ENCODE peak calls at places on chromosomes 12 and 14, in four cellular contexts. E is K562, Z is WTC11, L is SK-N-SH. K is an unnamed sample.
A peak's percentile ranks its signal among the peaks of the same experiment; 100 is the strongest.

GRCh38 chr12:49331360-49332222 is 5.4 kb downstream of the C1QL4 start:
- DNase-seq in E (peak; percentile 68), Z (peak; percentile 77), L (peak; percentile 81), K (peak; percentile 68)

GRCh38 chr14:68016243-68016914 is 196.8 kb downstream of the RAD51B start:
- DNase-seq in E (no peak), Z (no peak), L (no peak), K (no peak)

GRCh38 chr12:46452776-46453175 is 80.2 kb upstream of the SLC38A2 start:
- DNase-seq in E (no peak), Z (no peak), L (no peak), K (no peak)

GRCh38 chr12:20514598-20514997 is 146.3 kb downstream of the PDE3A start:
- DNase-seq in E (no peak), Z (no peak), L (no peak), K (no peak)

GRCh38 chr12:110012137-110012536 is 12.9 kb downstream of the ANKRD13A start:
- DNase-seq in E (no peak), Z (no peak), L (no peak), K (no peak)

GRCh38 chr12:51592034-51592705 is 1.1 kb downstream of the SCN8A start:
- DNase-seq in E (no peak), Z (peak; percentile 26), L (peak; percentile 19), K (no peak)

GRCh38 chr12:10190558-10191388 is 11.9 kb downstream of the TMEM52B start:
- DNase-seq in E (peak; percentile 34), Z (peak; percentile 48), L (peak; percentile 60), K (no peak)

GRCh38 chr12:58433969-58434368 is 486.3 kb downstream of the LRIG3 start:
- DNase-seq in E (no peak), Z (no peak), L (no peak), K (no peak)

GRCh38 chr12:59927041-59927440 is 331.2 kb downstream of the SLC16A7 start:
- DNase-seq in E (no peak), Z (no peak), L (no peak), K (no peak)

GRCh38 chr14:63624203-63624602 is 17.5 kb downstream of the WDR89 start:
- DNase-seq in E (no peak), Z (no peak), L (no peak), K (no peak)

GRCh38 chr12:63045020-63045860 is 105.8 kb downstream of the AVPR1A start:
- DNase-seq in E (no peak), Z (no peak), L (no peak), K (no peak)

GRCh38 chr12:52713960-52714886 is 10.9 kb upstream of the KRT77 start:
- DNase-seq in E (peak; percentile 43), Z (peak; percentile 65), L (peak; percentile 67), K (peak; percentile 79)

GRCh38 chr12:6418796-6419195 is 26.0 kb upstream of the CD27 start:
- DNase-seq in E (no peak), Z (no peak), L (no peak), K (no peak)

GRCh38 chr12:67780580-67781084 is 132.1 kb downstream of the DYRK2 start:
- DNase-seq in E (no peak), Z (no peak), L (no peak), K (no peak)

GRCh38 chr14:103699261-103699661 is 16.0 kb downstream of the XRCC3 start:
- DNase-seq in E (no peak), Z (no peak), L (no peak), K (no peak)

GRCh38 chr12:19739195-19739776 is 300.0 kb downstream of the AEBP2 start:
- DNase-seq in E (peak; percentile 7), Z (no peak), L (peak; percentile 44), K (no peak)

GRCh38 chr12:125403145-125403789 is 338.0 kb downstream of the AACS start:
- DNase-seq in E (peak; percentile 56), Z (peak; percentile 71), L (peak; percentile 29), K (peak; percentile 66)

GRCh38 chr14:63840981-63841380 is 11.8 kb upstream of the SYNE2 start:
- DNase-seq in E (no peak), Z (peak; percentile 75), L (no peak), K (no peak)

GRCh38 chr14:44170554-44170953 is 336.5 kb downstream of the FSCB start:
- DNase-seq in E (no peak), Z (no peak), L (no peak), K (no peak)

GRCh38 chr12:98532687-98533304 is 17.4 kb downstream of the TMPO start:
- DNase-seq in E (peak; percentile 48), Z (no peak), L (peak; percentile 29), K (no peak)

GRCh38 chr12:112182499-112182898 is 57.1 kb downstream of the TRAFD1 start:
- DNase-seq in E (no peak), Z (no peak), L (no peak), K (no peak)

GRCh38 chr14:26984318-26985177 is 386.7 kb upstream of the NOVA1 start:
- DNase-seq in E (peak; percentile 15), Z (peak; percentile 70), L (peak; percentile 11), K (peak; percentile 64)

GRCh38 chr12:64124511-64125197 is 97.4 kb downstream of the KICS2 start:
- DNase-seq in E (no peak), Z (no peak), L (no peak), K (no peak)

GRCh38 chr14:88496414-88496813 is 58.4 kb downstream of the PTPN21 start:
- DNase-seq in E (no peak), Z (no peak), L (no peak), K (no peak)

GRCh38 chr14:88502740-88503139 is 52.1 kb downstream of the PTPN21 start:
- DNase-seq in E (no peak), Z (no peak), L (no peak), K (no peak)

GRCh38 chr14:88500611-88501010 is 54.2 kb downstream of the PTPN21 start:
- DNase-seq in E (no peak), Z (no peak), L (no peak), K (no peak)

GRCh38 chr14:88503754-88504406 is 50.9 kb downstream of the PTPN21 start:
- DNase-seq in E (no peak), Z (no peak), L (no peak), K (no peak)

DNA sequence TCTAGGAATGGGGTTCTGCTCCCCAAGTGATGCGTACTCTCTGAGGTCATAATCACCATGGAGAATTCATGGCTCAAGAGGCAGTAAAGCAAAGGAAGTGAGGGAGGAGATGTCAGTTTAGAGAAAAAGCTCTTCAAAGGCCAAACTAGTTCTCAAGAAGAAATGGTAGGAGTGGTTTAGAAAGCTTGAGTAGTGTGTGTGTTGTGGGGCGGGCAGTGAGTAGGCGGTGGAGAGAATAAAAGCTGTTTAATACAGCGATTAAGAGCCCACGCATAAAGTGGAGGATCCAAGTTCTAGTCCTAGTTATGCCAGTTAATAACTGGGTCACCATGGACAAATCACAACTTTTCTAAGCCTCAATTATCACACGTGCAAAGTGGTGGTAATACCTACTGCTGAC is 55.6 kb downstream of the PTPN21 start:
- DNase-seq in E (no peak), Z (no peak), L (no peak), K (no peak)
- TF ChIP-seq TEAD4 in E (no peak), Z (no peak), L (no peak), K (no peak)

GRCh38 chr14:92709340-92710000 is 39.0 kb downstream of the LGMN start:
- DNase-seq in E (no peak), Z (no peak), L (no peak), K (no peak)

GRCh38 chr14:92712654-92713051 is 35.8 kb downstream of the LGMN start:
- DNase-seq in E (no peak), Z (no peak), L (no peak), K (no peak)

GRCh38 chr14:92706386-92706785 is 42.0 kb downstream of the LGMN start:
- DNase-seq in E (no peak), Z (no peak), L (no peak), K (no peak)

GRCh38 chr14:92711976-92712653 is 36.3 kb downstream of the LGMN start:
- DNase-seq in E (no peak), Z (no peak), L (no peak), K (no peak)

DNA sequence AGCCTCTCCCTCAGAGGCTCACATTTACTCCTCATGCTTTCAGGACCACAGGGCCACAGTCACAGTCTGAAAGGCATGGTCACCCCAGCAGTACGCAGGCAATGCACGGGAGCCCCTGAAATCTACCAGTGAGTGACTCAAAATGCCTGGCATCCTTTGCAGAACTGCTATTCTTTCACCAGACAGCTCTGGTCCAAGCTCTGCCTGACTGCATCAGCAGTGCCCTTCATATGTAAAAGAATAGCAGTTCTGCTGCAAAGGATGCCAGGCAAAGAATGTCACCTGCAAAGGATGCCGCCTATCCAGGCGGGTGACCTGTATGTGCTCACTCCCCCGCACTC is 38.5 kb downstream of the LGMN start:
- DNase-seq in E (no peak), Z (no peak), L (no peak), K (no peak)
- TF ChIP-seq TEAD4 in E (no peak), Z (no peak), L (no peak), K (no peak)

DNA sequence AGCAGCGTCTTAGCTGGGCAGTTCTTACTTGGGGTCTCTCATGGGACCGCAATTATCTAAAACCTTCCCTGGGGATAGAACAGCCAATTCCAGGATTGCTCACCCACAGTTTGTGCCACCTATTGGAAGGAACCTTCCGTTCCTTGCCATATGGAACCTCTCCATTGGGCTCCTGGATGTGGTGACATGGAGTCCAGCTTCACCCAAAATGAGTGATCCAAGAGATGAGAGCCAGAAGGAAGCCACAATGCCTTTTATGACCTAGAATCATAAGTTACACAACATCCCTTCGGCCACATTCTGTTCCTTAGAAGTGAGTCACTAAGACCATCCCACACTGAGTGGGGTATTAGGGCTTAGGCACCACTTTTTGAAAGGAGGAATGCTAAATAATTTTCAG is 164.4 kb downstream of the FBXL14 start:
- DNase-seq in E (no peak), Z (no peak), L (no peak), K (no peak)
- TF ChIP-seq TEAD4 in E (no peak), Z (no peak), L (no peak), K (no peak)

DNA sequence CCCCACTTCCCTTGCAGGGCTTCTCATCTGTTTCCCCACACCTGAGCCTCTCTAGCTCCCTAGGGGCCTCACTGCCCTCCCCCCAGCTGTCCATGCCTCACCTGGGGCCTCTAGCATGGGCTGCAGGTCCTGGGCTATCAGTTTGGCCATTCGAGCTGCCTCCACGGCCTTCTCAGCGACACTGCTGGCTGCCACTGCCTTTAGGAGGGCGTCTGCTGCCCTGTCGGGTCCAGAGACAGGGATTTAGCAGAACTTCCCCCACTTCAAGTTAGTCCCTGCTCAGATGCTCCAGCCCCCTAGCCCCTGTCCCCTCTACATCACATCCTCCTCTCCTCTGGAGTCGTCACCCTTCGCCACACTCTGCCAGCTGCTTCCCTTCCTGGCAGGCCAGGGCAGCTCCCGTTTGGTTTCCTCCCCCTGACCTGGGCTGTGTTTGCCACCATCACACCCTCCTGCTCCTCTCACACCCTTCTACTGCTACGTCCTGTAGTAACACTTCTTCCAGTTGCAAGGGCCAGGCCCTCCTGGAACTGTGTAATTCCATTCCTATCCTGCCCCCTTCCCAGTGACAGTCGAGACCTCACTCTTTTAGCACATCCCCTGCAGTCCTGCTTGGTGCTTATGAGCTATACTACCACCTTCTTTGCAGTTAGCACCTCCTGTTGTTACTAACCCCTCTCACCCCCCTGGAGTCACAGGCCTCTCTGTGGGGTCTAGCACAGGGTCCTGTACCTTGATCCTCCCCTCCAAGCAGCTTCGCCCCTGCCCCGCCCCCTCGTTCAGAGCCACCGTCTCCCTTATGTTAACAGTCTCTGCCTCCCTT is 4.3 kb upstream of the AP1G2 start:
- DNase-seq in E (no peak), Z (no peak), L (no peak), K (no peak)
- TF ChIP-seq TEAD4 in E (no peak), Z (no peak), L (no peak), K (no peak)

DNA sequence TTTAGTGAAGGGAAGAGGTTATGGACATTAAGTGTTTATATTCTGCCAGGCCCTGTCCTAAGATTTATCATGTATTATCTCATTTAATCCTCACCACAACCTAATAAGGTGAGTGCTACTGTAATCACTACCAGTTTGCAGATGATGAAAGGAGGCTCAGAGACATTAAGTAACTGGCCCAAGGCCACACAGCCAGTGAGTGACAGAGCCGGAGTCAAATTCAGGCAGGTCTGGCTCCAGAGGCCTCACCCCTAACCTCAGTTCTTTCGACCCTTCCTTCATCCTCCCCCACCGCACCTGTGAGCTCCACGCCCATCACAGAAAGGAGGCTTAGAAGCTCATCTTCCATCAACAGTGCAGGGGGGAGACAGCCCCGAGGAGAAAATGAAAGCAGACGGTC is 197.3 kb downstream of the RBM19 start:
- DNase-seq in E (no peak), Z (no peak), L (no peak), K (no peak)
- TF ChIP-seq TEAD4 in E (no peak), Z (no peak), L (no peak), K (no peak)

K was measured in H1.